ENCODE peak calls at places on chromosome 4, in ten cellular contexts. L is colonic mucosa; A is T-helper 9 cell; G is stimulated activated naive CD4-positive, alpha-beta T cell; J is T-helper 2 cell; T is hypothalamus; M is dermis blood vessel endothelial cell; N is CD14-positive monocyte; S is NB4; Q is GM13977. P is an unnamed sample.

GRCh38 chr4:70703695-70704332 is 15.5 kb downstream of the UTP3 start:
- DNase-seq in L (peak), A (no peak), G (no peak), J (no peak), T (no peak), M (peak), N (no peak), S (peak), Q (peak), P (no peak)

GRCh38 chr4:1249148-1249730 is 309 bp upstream of the CTBP1 start:
- DNase-seq in L (peak), A (peak), G (peak), J (peak), T (no peak), M (peak), N (peak), S (peak), Q (peak), P (peak)

GRCh38 chr4:155559915-155560314 is 106.7 kb upstream of the GUCY1A1 start:
- DNase-seq in L (no peak), A (no peak), G (no peak), J (no peak), T (no peak), M (no peak), N (no peak), S (no peak), Q (no peak), P (no peak)

GRCh38 chr4:139903845-139904244 is 238.2 kb downstream of the MGST2 start:
- DNase-seq in L (no peak), A (no peak), G (no peak), J (no peak), T (no peak), M (no peak), N (peak), S (peak), Q (no peak), P (no peak)

GRCh38 chr4:141459020-141459419 is 177.4 kb upstream of the IL15 start:
- DNase-seq in L (no peak), A (no peak), G (no peak), J (no peak), T (no peak), M (no peak), N (no peak), S (no peak), Q (no peak), P (no peak)

GRCh38 chr4:129926936-129927335 is 831.0 kb downstream of the C4orf33 start:
- DNase-seq in L (no peak), A (no peak), G (no peak), J (no peak), T (no peak), M (no peak), N (no peak), S (peak), Q (no peak), P (no peak)

GRCh38 chr4:153176938-153177337 is 27.3 kb upstream of the TRIM2 start:
- DNase-seq in L (no peak), A (no peak), G (no peak), J (no peak), T (no peak), M (peak), N (no peak), S (no peak), Q (no peak), P (no peak)

GRCh38 chr4:5511791-5512190 is 196.6 kb downstream of the EVC2 start:
- DNase-seq in L (no peak), A (no peak), G (no peak), J (no peak), T (no peak), M (no peak), N (no peak), S (no peak), Q (no peak), P (no peak)

GRCh38 chr4:68373513-68373912 is 23.6 kb upstream of the YTHDC1 start:
- DNase-seq in L (peak), A (peak), G (peak), J (peak), T (peak), M (peak), N (no peak), S (no peak), Q (peak), P (no peak)

GRCh38 chr4:8055206-8055605 is 103.4 kb downstream of the ABLIM2 start:
- DNase-seq in L (no peak), A (no peak), G (no peak), J (no peak), T (no peak), M (no peak), N (no peak), S (no peak), Q (no peak), P (no peak)

GRCh38 chr4:72340803-72341431 is 228.1 kb downstream of the ADAMTS3 start:
- DNase-seq in L (no peak), A (no peak), G (no peak), J (no peak), T (no peak), M (no peak), N (no peak), S (no peak), Q (no peak), P (no peak)

GRCh38 chr4:133145758-133146157 is 3.3 kb upstream of the PCDH10 start:
- DNase-seq in L (no peak), A (no peak), G (no peak), J (no peak), T (no peak), M (no peak), N (no peak), S (no peak), Q (no peak), P (no peak)

GRCh38 chr4:72326692-72327632 is 242.1 kb downstream of the ADAMTS3 start:
- DNase-seq in L (no peak), A (no peak), G (no peak), J (peak), T (no peak), M (peak), N (no peak), S (peak), Q (peak), P (no peak)

GRCh38 chr4:188127157-188127874 is 11.9 kb upstream of the TRIML1 start:
- DNase-seq in L (no peak), A (no peak), G (no peak), J (no peak), T (no peak), M (peak), N (no peak), S (no peak), Q (no peak), P (no peak)

GRCh38 chr4:7808181-7808580 is 131.5 kb downstream of the AFAP1 start:
- DNase-seq in L (no peak), A (no peak), G (no peak), J (no peak), T (no peak), M (no peak), N (no peak), S (no peak), Q (no peak), P (no peak)

GRCh38 chr4:121705521-121705920 is 8.7 kb upstream of the ANXA5 start:
- DNase-seq in L (no peak), A (no peak), G (no peak), J (no peak), T (no peak), M (no peak), N (no peak), S (no peak), Q (no peak), P (no peak)

GRCh38 chr4:27318740-27319139 is 458.1 kb downstream of the STIM2 start:
- DNase-seq in L (peak), A (no peak), G (no peak), J (peak), T (no peak), M (no peak), N (no peak), S (peak), Q (peak), P (no peak)

GRCh38 chr4:1770791-1771231 is 22.3 kb upstream of the FGFR3 start:
- DNase-seq in L (no peak), A (no peak), G (no peak), J (no peak), T (no peak), M (no peak), N (no peak), S (peak), Q (no peak), P (no peak)

GRCh38 chr4:24219171-24219570 is 329.3 kb upstream of the PPARGC1A start:
- DNase-seq in L (no peak), A (no peak), G (no peak), J (no peak), T (no peak), M (no peak), N (no peak), S (no peak), Q (no peak), P (no peak)

GRCh38 chr4:152114562-152114961 is 353.8 kb upstream of the GATB start:
- DNase-seq in L (no peak), A (no peak), G (no peak), J (no peak), T (no peak), M (no peak), N (no peak), S (no peak), Q (no peak), P (no peak)

GRCh38 chr4:108535757-108536156 is 84.6 kb upstream of the RPL34 start:
- DNase-seq in L (peak), A (no peak), G (no peak), J (no peak), T (no peak), M (peak), N (no peak), S (no peak), Q (no peak), P (no peak)

GRCh38 chr4:76090241-76090691 is 15.8 kb downstream of the ART3 start:
- DNase-seq in L (peak), A (no peak), G (no peak), J (peak), T (no peak), M (peak), N (peak), S (peak), Q (peak), P (no peak)

GRCh38 chr4:149344436-149344835 is 471.2 kb downstream of the IQCM start:
- DNase-seq in L (no peak), A (no peak), G (no peak), J (no peak), T (no peak), M (peak), N (no peak), S (no peak), Q (no peak), P (no peak)

GRCh38 chr4:88143504-88143903 is 14.9 kb downstream of the ABCG2 start:
- DNase-seq in L (no peak), A (no peak), G (no peak), J (no peak), T (no peak), M (peak), N (no peak), S (no peak), Q (no peak), P (no peak)

GRCh38 chr4:119490335-119490734 is 138.3 kb downstream of the PDE5A start:
- DNase-seq in L (no peak), A (no peak), G (no peak), J (peak), T (no peak), M (peak), N (no peak), S (peak), Q (no peak), P (no peak)

GRCh38 chr4:164997324-164997723 is 19.9 kb upstream of the TRIM61 start:
- DNase-seq in L (peak), A (no peak), G (no peak), J (no peak), T (no peak), M (no peak), N (no peak), S (peak), Q (no peak), P (no peak)

GRCh38 chr4:156347412-156348075 is 393.9 kb upstream of the CTSO start:
- DNase-seq in L (no peak), A (no peak), G (no peak), J (no peak), T (no peak), M (no peak), N (no peak), S (no peak), Q (no peak), P (no peak)

GRCh38 chr4:100929135-100929534 is 411.3 kb upstream of the EMCN start:
- DNase-seq in L (no peak), A (no peak), G (no peak), J (no peak), T (no peak), M (no peak), N (no peak), S (no peak), Q (no peak), P (no peak)

GRCh38 chr4:187209921-187210613 is 486.4 kb upstream of the FAT1 start:
- DNase-seq in L (no peak), A (no peak), G (no peak), J (no peak), T (no peak), M (no peak), N (no peak), S (no peak), Q (no peak), P (no peak)

GRCh38 chr4:32429151-32429550 is 1709.0 kb downstream of the PCDH7 start:
- DNase-seq in L (no peak), A (no peak), G (no peak), J (no peak), T (no peak), M (no peak), N (no peak), S (no peak), Q (no peak), P (no peak)

GRCh38 chr4:147831452-147832192 is 99.7 kb downstream of the ARHGAP10 start:
- DNase-seq in L (peak), A (no peak), G (no peak), J (no peak), T (no peak), M (peak), N (peak), S (peak), Q (no peak), P (no peak)

GRCh38 chr4:5504486-5504885 is 203.9 kb downstream of the EVC2 start:
- DNase-seq in L (no peak), A (no peak), G (no peak), J (no peak), T (no peak), M (no peak), N (no peak), S (no peak), Q (no peak), P (no peak)

GRCh38 chr4:14928035-14928434 is 74.2 kb upstream of the CPEB2 start:
- DNase-seq in L (no peak), A (no peak), G (no peak), J (no peak), T (no peak), M (no peak), N (no peak), S (no peak), Q (no peak), P (no peak)

GRCh38 chr4:176054942-176055341 is 10.7 kb upstream of the WDR17 start:
- DNase-seq in L (no peak), A (no peak), G (no peak), J (no peak), T (no peak), M (no peak), N (no peak), S (no peak), Q (peak), P (no peak)

GRCh38 chr4:6986067-6986780 is 56.9 kb upstream of the TADA2B start:
- DNase-seq in L (peak), A (no peak), G (no peak), J (no peak), T (no peak), M (peak), N (no peak), S (peak), Q (no peak), P (no peak)

GRCh38 chr4:108646706-108647105 is 3.7 kb upstream of the OSTC start:
- DNase-seq in L (no peak), A (no peak), G (no peak), J (no peak), T (no peak), M (no peak), N (no peak), S (no peak), Q (no peak), P (no peak)

GRCh38 chr4:44425614-44426208 is 22.9 kb downstream of the KCTD8 start:
- DNase-seq in L (no peak), A (no peak), G (no peak), J (no peak), T (no peak), M (peak), N (no peak), S (peak), Q (no peak), P (no peak)

GRCh38 chr4:44668521-44668920 is 9.7 kb upstream of the GUF1 start:
- DNase-seq in L (no peak), A (no peak), G (no peak), J (peak), T (no peak), M (peak), N (no peak), S (no peak), Q (no peak), P (no peak)

GRCh38 chr4:84803121-84803520 is 163.4 kb downstream of the WDFY3 start:
- DNase-seq in L (no peak), A (no peak), G (no peak), J (no peak), T (no peak), M (peak), N (no peak), S (no peak), Q (no peak), P (no peak)